ENCODE peak calls at places on chromosomes 6 and 20, in seven cellular contexts. G is fibroblast of mammary gland, S is AML-193, Y is amygdala, B is hepatic stellate cell, X is MV-4-11, L is mucosa of gallbladder. K is an unnamed sample.

GRCh38 chr6:27318973-27319372 is 6.9 kb upstream of the POM121L2 start:
- DNase-seq in G (no peak), S (no peak), Y (no peak), B (no peak), X (no peak), L (no peak), K (no peak)

GRCh38 chr20:25389858-25390537 is 637 bp downstream of the ABHD12 start:
- DNase-seq in G (no peak), S (no peak), Y (no peak), B (peak), X (no peak), L (no peak), K (peak)

GRCh38 chr6:149024361-149024760 is 277.5 kb downstream of the UST start:
- DNase-seq in G (no peak), S (no peak), Y (no peak), B (no peak), X (peak), L (no peak), K (no peak)

GRCh38 chr20:36461600-36462439 is 79.5 kb upstream of the MYL9 start:
- DNase-seq in G (peak), S (peak), Y (no peak), B (no peak), X (no peak), L (peak), K (peak)

GRCh38 chr6:11304946-11305345 is 72.5 kb upstream of the NEDD9 start:
- DNase-seq in G (no peak), S (no peak), Y (no peak), B (no peak), X (no peak), L (no peak), K (no peak)

GRCh38 chr6:106060167-106060566 is 26.0 kb upstream of the PRDM1 start:
- DNase-seq in G (no peak), S (no peak), Y (no peak), B (no peak), X (no peak), L (no peak), K (no peak)

GRCh38 chr20:19890358-19891117 is 126.6 kb upstream of the NAA20 start:
- DNase-seq in G (no peak), S (no peak), Y (no peak), B (no peak), X (no peak), L (no peak), K (no peak)

GRCh38 chr6:148577687-148578488 is 168.9 kb upstream of the UST start:
- DNase-seq in G (peak), S (peak), Y (peak), B (peak), X (peak), L (peak), K (peak)

GRCh38 chr6:63963756-63964315 is 328.2 kb downstream of the PHF3 start:
- DNase-seq in G (no peak), S (no peak), Y (no peak), B (no peak), X (no peak), L (no peak), K (no peak)

GRCh38 chr6:170434821-170435155 is 118.3 kb downstream of the PSMB1 start:
- DNase-seq in G (no peak), S (no peak), Y (no peak), B (no peak), X (no peak), L (no peak), K (no peak)

GRCh38 chr6:13496508-13497180 is 9.2 kb upstream of the GFOD1 start:
- DNase-seq in G (no peak), S (no peak), Y (no peak), B (no peak), X (peak), L (no peak), K (no peak)

GRCh38 chr20:17971571-17972013 is 2.8 kb downstream of the MGME1 start:
- DNase-seq in G (peak), S (no peak), Y (no peak), B (peak), X (no peak), L (no peak), K (no peak)

GRCh38 chr6:130244728-130245127 is 22.0 kb upstream of the SAMD3 start:
- DNase-seq in G (no peak), S (no peak), Y (no peak), B (no peak), X (no peak), L (no peak), K (no peak)

GRCh38 chr20:61895016-61895415 is 170.7 kb downstream of the TAF4 start:
- DNase-seq in G (no peak), S (no peak), Y (no peak), B (no peak), X (no peak), L (no peak), K (no peak)

GRCh38 chr6:107820571-107821261 is 3.4 kb downstream of the SCML4 start:
- DNase-seq in G (no peak), S (peak), Y (no peak), B (no peak), X (peak), L (no peak), K (peak)

GRCh38 chr6:134753001-134753400 is 196.9 kb downstream of the ALDH8A1 start:
- DNase-seq in G (no peak), S (no peak), Y (no peak), B (no peak), X (no peak), L (peak), K (no peak)

GRCh38 chr6:132812756-132813172 is 1.6 kb upstream of the RPS12 start:
- DNase-seq in G (no peak), S (no peak), Y (no peak), B (no peak), X (no peak), L (no peak), K (no peak)

GRCh38 chr20:23629017-23629541 is 8.7 kb downstream of the CST3 start:
- DNase-seq in G (peak), S (no peak), Y (no peak), B (no peak), X (no peak), L (peak), K (no peak)

GRCh38 chr6:137044366-137045220 is at the start of gene IL20RA:
- DNase-seq in G (no peak), S (no peak), Y (no peak), B (peak), X (no peak), L (no peak), K (peak)

GRCh38 chr6:4956625-4957024 is 47.2 kb downstream of the RPP40 start:
- DNase-seq in G (no peak), S (no peak), Y (no peak), B (no peak), X (no peak), L (no peak), K (no peak)

GRCh38 chr6:125659887-125660286 is 89.5 kb upstream of the HEY2 start:
- DNase-seq in G (no peak), S (no peak), Y (no peak), B (no peak), X (no peak), L (no peak), K (no peak)

GRCh38 chr6:125831660-125832059 is 40.9 kb downstream of the NCOA7 start:
- DNase-seq in G (no peak), S (no peak), Y (no peak), B (no peak), X (peak), L (no peak), K (no peak)

GRCh38 chr20:34995192-34995591 is 39.5 kb downstream of the MYH7B start:
- DNase-seq in G (no peak), S (no peak), Y (no peak), B (no peak), X (no peak), L (no peak), K (no peak)

GRCh38 chr6:9539231-9539755 is 875.6 kb downstream of the TFAP2A start:
- DNase-seq in G (no peak), S (no peak), Y (no peak), B (no peak), X (no peak), L (peak), K (no peak)

GRCh38 chr20:48212806-48213509 is 427.7 kb upstream of the SULF2 start:
- DNase-seq in G (no peak), S (no peak), Y (no peak), B (no peak), X (no peak), L (no peak), K (no peak)

GRCh38 chr6:34414999-34415858 is 10.6 kb downstream of the RPS10 start:
- DNase-seq in G (peak), S (peak), Y (peak), B (peak), X (peak), L (peak), K (no peak)

GRCh38 chr6:26021350-26022165 is 59.0 kb downstream of the TRIM38 start:
- DNase-seq in G (peak), S (peak), Y (peak), B (peak), X (peak), L (peak), K (peak)

GRCh38 chr20:19690462-19690861 is 67.6 kb upstream of the RIN2 start:
- DNase-seq in G (no peak), S (no peak), Y (no peak), B (no peak), X (no peak), L (no peak), K (no peak)

GRCh38 chr6:40796280-40797223 is 209.4 kb upstream of the LRFN2 start:
- DNase-seq in G (peak), S (no peak), Y (no peak), B (no peak), X (no peak), L (no peak), K (no peak)

K was measured in activated naive CD8-positive, alpha-beta T cell treated with anti-CD3 and anti-CD28 coated beads, Interleukin-2, amount 10 ng/mL, durations not matched to agents 7 days and 5 days.